ENCODE peak calls at places on chromosomes 7 and 10, in five cellular contexts. X is endothelial cell, F is GM10248, P is MCF 10A, W is H9. N is an unnamed sample.
A peak's percentile ranks its signal among the peaks of the same experiment; 100 is the strongest.

GRCh38 chr10:63103971-63104409 is 29.1 kb upstream of the NRBF2 start:
- DNase-seq in X (no peak), F (no peak), P (no peak), W (peak; percentile 67), N (no peak)

GRCh38 chr10:124867304-124867703 is 65.7 kb downstream of the ABRAXAS2 start:
- DNase-seq in X (no peak), F (no peak), P (no peak), W (no peak), N (no peak)

GRCh38 chr10:80177781-80178636 is 27.3 kb downstream of the ANXA11 start:
- DNase-seq in X (no peak), F (no peak), P (peak; percentile 76), W (no peak), N (no peak)

GRCh38 chr10:22906767-22907166 is 21.1 kb upstream of the ARMC3 start:
- DNase-seq in X (no peak), F (no peak), P (no peak), W (no peak), N (no peak)

GRCh38 chr10:84837041-84837766 is 508.8 kb downstream of the CCSER2 start:
- DNase-seq in X (no peak), F (no peak), P (no peak), W (no peak), N (no peak)

GRCh38 chr7:11985376-11985775 is 153.4 kb upstream of the THSD7A start:
- DNase-seq in X (no peak), F (no peak), P (no peak), W (no peak), N (no peak)

GRCh38 chr10:14698487-14699170 is 76.1 kb downstream of the FAM107B start:
- DNase-seq in X (no peak), F (no peak), P (peak; percentile 55), W (no peak), N (no peak)

GRCh38 chr7:82700739-82701138 is 257.2 kb upstream of the CACNA2D1 start:
- DNase-seq in X (no peak), F (no peak), P (no peak), W (no peak), N (no peak)

GRCh38 chr7:30252885-30253795 is 31.3 kb upstream of the ZNRF2 start:
- DNase-seq in X (no peak), F (no peak), P (peak; percentile 70), W (no peak), N (no peak)

GRCh38 chr7:104845541-104845940 is 168.5 kb upstream of the KMT2E start:
- DNase-seq in X (no peak), F (no peak), P (no peak), W (no peak), N (no peak)

GRCh38 chr7:121273467-121274167 is 55.2 kb upstream of the WNT16 start:
- DNase-seq in X (no peak), F (no peak), P (no peak), W (no peak), N (no peak)

GRCh38 chr10:77899690-77900089 is 26.9 kb downstream of the DLG5 start:
- DNase-seq in X (no peak), F (no peak), P (no peak), W (no peak), N (no peak)

GRCh38 chr7:15864260-15864991 is 177.9 kb upstream of the MEOX2 start:
- DNase-seq in X (no peak), F (no peak), P (no peak), W (no peak), N (no peak)

GRCh38 chr10:69318087-69318996 is 40.0 kb downstream of the HK1 start:
- DNase-seq in X (peak; percentile 91), F (peak; percentile 98), P (peak; percentile 88), W (peak; percentile 88), N (peak; percentile 99)

GRCh38 chr7:70736715-70737460 is 395.1 kb upstream of the GALNT17 start:
- DNase-seq in X (no peak), F (no peak), P (no peak), W (no peak), N (no peak)

GRCh38 chr10:102404361-102405107 is 9.0 kb downstream of the NFKB2 start:
- DNase-seq in X (no peak), F (no peak), P (no peak), W (no peak), N (no peak)

GRCh38 chr10:43824934-43825333 is 176.3 kb upstream of the ZNF32 start:
- DNase-seq in X (no peak), F (no peak), P (no peak), W (no peak), N (no peak)

GRCh38 chr10:27612615-27613014 is 108.5 kb downstream of the RAB18 start:
- DNase-seq in X (no peak), F (no peak), P (no peak), W (no peak), N (no peak)

GRCh38 chr7:151449990-151450389 is 10.0 kb upstream of the CRYGN start:
- DNase-seq in X (no peak), F (no peak), P (no peak), W (no peak), N (no peak)

GRCh38 chr7:66050990-66051424 is 24.6 kb upstream of the ASL start:
- DNase-seq in X (no peak), F (no peak), P (peak; percentile 99), W (no peak), N (no peak)

GRCh38 chr7:113770146-113770738 is 148.6 kb downstream of the PPP1R3A start:
- DNase-seq in X (no peak), F (no peak), P (no peak), W (no peak), N (no peak)

GRCh38 chr10:52455095-52455494 is 141.0 kb downstream of the DKK1 start:
- DNase-seq in X (no peak), F (no peak), P (peak; percentile 61), W (no peak), N (no peak)

DNA sequence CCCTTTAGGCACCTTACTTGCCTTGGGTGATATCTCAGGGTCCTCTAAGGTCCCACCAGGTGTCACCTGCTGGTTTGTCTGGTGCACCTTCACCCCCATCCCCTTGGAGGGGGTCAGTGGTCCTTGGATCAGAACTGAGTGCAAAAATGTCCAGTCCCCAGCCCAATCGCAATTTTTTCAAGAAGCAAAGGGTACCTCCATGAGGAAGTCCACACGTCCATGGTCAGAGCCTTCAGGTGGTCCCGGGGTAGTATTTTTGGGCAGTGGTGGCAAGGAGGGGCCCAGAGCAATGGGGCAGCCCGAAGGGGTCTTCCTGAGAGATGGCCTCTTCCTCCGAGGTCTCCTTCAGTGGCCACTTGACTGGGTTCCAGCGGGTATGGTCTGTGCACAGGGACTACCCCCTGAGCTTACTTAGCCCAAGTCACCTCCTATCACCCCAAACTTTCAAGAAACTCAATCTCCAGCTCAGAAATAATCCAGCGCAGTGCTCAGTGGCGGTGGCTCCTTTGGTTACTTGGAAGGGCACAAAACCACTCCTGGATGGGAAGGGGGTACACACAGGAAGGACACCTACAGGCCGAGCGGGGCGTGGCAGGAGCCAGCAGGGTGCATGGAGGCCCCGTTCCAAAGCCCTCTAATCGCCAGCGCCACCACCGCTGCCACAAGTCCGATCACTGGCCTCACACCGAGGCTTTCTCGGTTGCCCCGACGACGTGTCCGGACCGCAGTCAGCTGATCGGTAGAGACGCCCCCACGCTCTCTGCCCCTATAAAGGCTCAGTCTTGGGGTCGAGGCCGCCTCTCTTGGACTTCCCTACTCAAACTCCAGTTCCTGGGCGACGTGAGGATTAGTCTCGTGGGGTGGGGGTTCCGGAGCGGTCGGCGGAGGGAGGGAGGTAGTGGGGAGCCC is 4.5 kb downstream of the SAP25 start:
- DNase-seq in X (peak; percentile 64), F (peak; percentile 60), P (peak; percentile 43), W (peak; percentile 95), N (peak; percentile 70)
- TF ChIP-seq CTCF in X (peak; percentile 51), F (peak; percentile 31), P (no peak), W (peak; percentile 68), N (peak; percentile 46)

DNA sequence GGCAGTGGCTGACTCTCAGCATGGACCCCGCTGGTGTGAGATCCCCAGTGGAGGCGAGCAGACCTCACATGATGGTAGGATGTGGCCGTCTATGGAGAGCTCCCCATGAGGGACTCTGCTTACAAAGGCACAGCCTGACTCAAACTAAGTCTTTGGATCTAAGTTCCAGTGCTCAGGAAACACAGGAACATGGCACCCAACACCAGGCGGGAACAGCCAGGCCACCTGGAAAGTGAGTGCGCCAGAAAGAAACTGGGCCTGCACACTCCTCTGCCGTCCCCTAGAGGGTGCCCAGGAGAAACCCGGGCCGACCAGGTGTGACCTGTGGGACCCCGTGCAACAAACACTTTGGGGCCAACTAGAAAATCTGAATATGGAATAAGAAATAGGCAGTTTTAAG is 10.0 kb downstream of the PITRM1 start:
- DNase-seq in X (no peak), F (no peak), P (no peak), W (peak; percentile 62), N (no peak)
- TF ChIP-seq CTCF in X (peak; percentile 40), F (no peak), P (no peak), W (peak; percentile 71), N (no peak)

DNA sequence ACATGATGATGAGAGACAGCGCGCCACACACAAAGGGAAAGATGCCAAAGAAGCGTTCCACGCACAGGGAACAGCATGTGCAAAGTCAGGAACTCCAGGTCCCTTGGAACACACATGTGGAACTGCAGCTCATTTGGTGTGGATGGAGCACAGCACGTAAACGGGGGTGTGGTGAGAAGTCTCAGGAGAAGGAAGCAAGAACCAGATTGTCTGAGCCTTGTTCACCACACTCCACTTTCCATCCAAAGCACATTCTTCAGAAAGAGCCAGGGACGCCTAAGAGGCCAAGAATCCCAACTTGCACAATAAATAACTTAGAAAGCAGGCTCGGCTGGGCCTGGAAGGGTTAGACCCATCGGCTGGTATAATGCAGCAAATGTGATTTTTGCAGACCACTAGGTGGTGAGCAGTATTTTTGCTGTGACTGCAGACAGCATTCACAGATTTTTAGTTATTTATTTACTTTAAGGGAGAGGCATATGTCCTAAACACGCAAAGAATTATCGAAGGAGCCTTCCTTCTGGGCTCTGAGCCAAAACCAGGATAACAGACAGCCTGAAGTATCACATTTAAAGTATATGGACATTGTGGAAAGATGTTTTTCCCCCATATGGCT is 27.9 kb upstream of the ASCC1 start:
- DNase-seq in X (no peak), F (no peak), P (peak; percentile 97), W (no peak), N (no peak)
- TF ChIP-seq CTCF in X (no peak), F (peak; percentile 23), P (peak; percentile 42), W (no peak), N (peak; percentile 39)

GRCh38 chr7:75599244-75599771 is 107.2 kb downstream of the SPDYE5 start:
- DNase-seq in X (peak; percentile 19), F (no peak), P (no peak), W (peak; percentile 65), N (no peak)
- TF ChIP-seq CTCF in X (no peak), F (no peak), P (no peak), W (no peak), N (no peak)

DNA sequence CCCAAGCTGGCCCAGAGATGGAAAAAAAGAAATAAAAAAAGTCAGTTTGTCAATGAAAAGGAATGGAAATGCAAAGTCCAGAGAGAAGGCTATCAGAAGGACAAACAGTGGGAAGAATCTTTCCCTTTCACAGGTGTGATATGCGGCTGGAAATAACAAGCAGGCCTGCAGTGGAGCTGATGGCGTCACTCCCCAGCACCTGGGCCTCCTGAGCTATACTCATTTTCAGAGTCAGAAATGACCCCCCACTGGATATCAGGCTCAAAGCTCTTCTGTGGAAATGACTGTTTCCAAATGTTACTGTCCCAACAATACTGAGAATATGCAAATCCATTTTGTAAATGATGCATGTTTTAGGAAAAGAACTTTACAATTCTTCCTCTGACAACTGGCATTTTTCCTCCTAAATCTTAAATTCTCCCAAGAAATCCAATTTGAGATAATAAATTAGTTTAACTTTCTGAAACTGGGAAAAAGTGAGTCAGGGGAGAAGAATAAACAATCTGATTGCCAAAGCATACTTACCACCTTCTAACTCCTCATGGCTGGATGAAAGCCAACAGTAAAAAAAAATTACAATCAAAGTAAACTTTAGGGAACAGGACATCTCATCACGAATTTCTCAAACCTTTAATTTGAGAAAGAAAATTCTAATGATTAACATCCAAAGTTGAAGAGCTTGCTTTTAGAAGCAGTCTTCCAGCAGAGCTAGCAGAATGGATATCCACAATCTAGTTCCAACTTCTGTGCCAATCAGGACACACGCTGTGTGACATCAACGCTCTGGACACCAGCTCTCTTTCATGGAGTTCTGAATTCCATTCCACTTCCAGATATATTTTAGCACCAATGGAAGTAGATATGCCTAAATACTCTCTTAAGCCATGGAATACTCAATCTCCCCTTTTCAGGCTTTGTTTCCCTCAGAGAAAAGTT is 5.3 kb upstream of the CUZD1 start:
- DNase-seq in X (no peak), F (no peak), P (peak; percentile 61), W (no peak), N (no peak)
- TF ChIP-seq CTCF in X (no peak), F (no peak), P (no peak), W (no peak), N (no peak)

N was measured in GM13977.